ENCODE peak calls at places on chromosome 17, in five cellular contexts. One of them, this sample, is unnamed.

GRCh38 chr17:37384560-37385160 is 8.9 kb downstream of the C17orf78 start:
- DNase-seq in body of pancreas: no peak
- DNase-seq in tibial nerve: no peak
- DNase-seq in A549: no peak
- DNase-seq in Peyer's patch: no peak
- DNase-seq in this sample: no peak

GRCh38 chr17:71033336-71033735 is 864.0 kb downstream of the KCNJ2 start:
- DNase-seq in body of pancreas: no peak
- DNase-seq in tibial nerve: no peak
- DNase-seq in A549: no peak
- DNase-seq in Peyer's patch: no peak
- DNase-seq in this sample: no peak

GRCh38 chr17:14780116-14780515 is 479.2 kb downstream of the HS3ST3B1 start:
- DNase-seq in body of pancreas: no peak
- DNase-seq in tibial nerve: no peak
- DNase-seq in A549: no peak
- DNase-seq in Peyer's patch: no peak
- DNase-seq in this sample: no peak

GRCh38 chr17:2230877-2231276 is 72.7 kb downstream of the SMG6 start:
- DNase-seq in body of pancreas: no peak
- DNase-seq in tibial nerve: no peak
- DNase-seq in A549: no peak
- DNase-seq in Peyer's patch: no peak
- DNase-seq in this sample: no peak

GRCh38 chr17:66467766-66468165 is 165.4 kb downstream of the PRKCA start:
- DNase-seq in body of pancreas: no peak
- DNase-seq in tibial nerve: no peak
- DNase-seq in A549: no peak
- DNase-seq in Peyer's patch: no peak
- DNase-seq in this sample: no peak

GRCh38 chr17:82237746-82238561 is 9.1 kb downstream of the SLC16A3 start:
- DNase-seq in body of pancreas: no peak
- DNase-seq in tibial nerve: no peak
- DNase-seq in A549: no peak
- DNase-seq in Peyer's patch: no peak
- DNase-seq in this sample: no peak

GRCh38 chr17:46782250-46782953 is 36.1 kb downstream of the WNT3 start:
- DNase-seq in body of pancreas: peak
- DNase-seq in tibial nerve: no peak
- DNase-seq in A549: peak
- DNase-seq in Peyer's patch: peak
- DNase-seq in this sample: no peak

GRCh38 chr17:352421-353212 is at the start of gene RPH3AL:
- DNase-seq in body of pancreas: peak
- DNase-seq in tibial nerve: no peak
- DNase-seq in A549: peak
- DNase-seq in Peyer's patch: peak
- DNase-seq in this sample: peak

GRCh38 chr17:546456-546855 is 168.2 kb downstream of the VPS53 start:
- DNase-seq in body of pancreas: no peak
- DNase-seq in tibial nerve: no peak
- DNase-seq in A549: no peak
- DNase-seq in Peyer's patch: no peak
- DNase-seq in this sample: no peak

GRCh38 chr17:66865151-66865550 is 30.2 kb downstream of the CACNG5 start:
- DNase-seq in body of pancreas: no peak
- DNase-seq in tibial nerve: no peak
- DNase-seq in A549: no peak
- DNase-seq in Peyer's patch: no peak
- DNase-seq in this sample: no peak

GRCh38 chr17:4625181-4625601 is 16.3 kb downstream of the ALOX15 start:
- DNase-seq in body of pancreas: no peak
- DNase-seq in tibial nerve: no peak
- DNase-seq in A549: no peak
- DNase-seq in Peyer's patch: no peak
- DNase-seq in this sample: peak

GRCh38 chr17:55873017-55873758 is 122.3 kb downstream of the PCTP start:
- DNase-seq in body of pancreas: no peak
- DNase-seq in tibial nerve: no peak
- DNase-seq in A549: no peak
- DNase-seq in Peyer's patch: no peak
- DNase-seq in this sample: no peak

GRCh38 chr17:13120864-13121263 is 103.0 kb upstream of the ELAC2 start:
- DNase-seq in body of pancreas: no peak
- DNase-seq in tibial nerve: no peak
- DNase-seq in A549: no peak
- DNase-seq in Peyer's patch: no peak
- DNase-seq in this sample: no peak

GRCh38 chr17:73749337-73749807 is 105.1 kb upstream of the SDK2 start:
- DNase-seq in body of pancreas: no peak
- DNase-seq in tibial nerve: no peak
- DNase-seq in A549: no peak
- DNase-seq in Peyer's patch: no peak
- DNase-seq in this sample: no peak

GRCh38 chr17:82930924-82931695 is 91.3 kb upstream of the ZNF750 start:
- DNase-seq in body of pancreas: no peak
- DNase-seq in tibial nerve: no peak
- DNase-seq in A549: no peak
- DNase-seq in Peyer's patch: peak
- DNase-seq in this sample: no peak

GRCh38 chr17:74815671-74816370 is 39.7 kb upstream of the NAT9 start:
- DNase-seq in body of pancreas: no peak
- DNase-seq in tibial nerve: no peak
- DNase-seq in A549: no peak
- DNase-seq in Peyer's patch: no peak
- DNase-seq in this sample: no peak

GRCh38 chr17:27417596-27418365 is 38.5 kb upstream of the KSR1 start:
- DNase-seq in body of pancreas: no peak
- DNase-seq in tibial nerve: no peak
- DNase-seq in A549: no peak
- DNase-seq in Peyer's patch: no peak
- DNase-seq in this sample: no peak

GRCh38 chr17:66221755-66222530 is 7.3 kb downstream of the APOH start:
- DNase-seq in body of pancreas: no peak
- DNase-seq in tibial nerve: no peak
- DNase-seq in A549: no peak
- DNase-seq in Peyer's patch: no peak
- DNase-seq in this sample: no peak

GRCh38 chr17:48611681-48612455 is 1.1 kb upstream of the HOXB7 start:
- DNase-seq in body of pancreas: no peak
- DNase-seq in tibial nerve: no peak
- DNase-seq in A549: peak
- DNase-seq in Peyer's patch: no peak
- DNase-seq in this sample: no peak

GRCh38 chr17:29709861-29710849 is 87.4 kb upstream of the CORO6 start:
- DNase-seq in body of pancreas: no peak
- DNase-seq in tibial nerve: no peak
- DNase-seq in A549: no peak
- DNase-seq in Peyer's patch: no peak
- DNase-seq in this sample: no peak

GRCh38 chr17:29588561-29589411 is 662 bp downstream of the GIT1 start:
- DNase-seq in body of pancreas: peak
- DNase-seq in tibial nerve: no peak
- DNase-seq in A549: peak
- DNase-seq in Peyer's patch: peak
- DNase-seq in this sample: no peak

GRCh38 chr17:66378296-66378695 is 75.9 kb downstream of the PRKCA start:
- DNase-seq in body of pancreas: no peak
- DNase-seq in tibial nerve: no peak
- DNase-seq in A549: no peak
- DNase-seq in Peyer's patch: no peak
- DNase-seq in this sample: no peak

GRCh38 chr17:11816409-11816808 is 180.9 kb downstream of the ZNF18 start:
- DNase-seq in body of pancreas: no peak
- DNase-seq in tibial nerve: no peak
- DNase-seq in A549: no peak
- DNase-seq in Peyer's patch: no peak
- DNase-seq in this sample: no peak

GRCh38 chr17:57356722-57357391 is 100.5 kb downstream of the MSI2 start:
- DNase-seq in body of pancreas: no peak
- DNase-seq in tibial nerve: no peak
- DNase-seq in A549: no peak
- DNase-seq in Peyer's patch: peak
- DNase-seq in this sample: no peak

GRCh38 chr17:73516356-73516755 is 127.9 kb downstream of the SDK2 start:
- DNase-seq in body of pancreas: no peak
- DNase-seq in tibial nerve: no peak
- DNase-seq in A549: no peak
- DNase-seq in Peyer's patch: no peak
- DNase-seq in this sample: no peak

GRCh38 chr17:31825961-31826691 is 32.9 kb downstream of the COPRS start:
- DNase-seq in body of pancreas: peak
- DNase-seq in tibial nerve: no peak
- DNase-seq in A549: no peak
- DNase-seq in Peyer's patch: peak
- DNase-seq in this sample: peak

GRCh38 chr17:66488874-66489273 is 186.5 kb downstream of the PRKCA start:
- DNase-seq in body of pancreas: no peak
- DNase-seq in tibial nerve: no peak
- DNase-seq in A549: no peak
- DNase-seq in Peyer's patch: no peak
- DNase-seq in this sample: no peak

DNA sequence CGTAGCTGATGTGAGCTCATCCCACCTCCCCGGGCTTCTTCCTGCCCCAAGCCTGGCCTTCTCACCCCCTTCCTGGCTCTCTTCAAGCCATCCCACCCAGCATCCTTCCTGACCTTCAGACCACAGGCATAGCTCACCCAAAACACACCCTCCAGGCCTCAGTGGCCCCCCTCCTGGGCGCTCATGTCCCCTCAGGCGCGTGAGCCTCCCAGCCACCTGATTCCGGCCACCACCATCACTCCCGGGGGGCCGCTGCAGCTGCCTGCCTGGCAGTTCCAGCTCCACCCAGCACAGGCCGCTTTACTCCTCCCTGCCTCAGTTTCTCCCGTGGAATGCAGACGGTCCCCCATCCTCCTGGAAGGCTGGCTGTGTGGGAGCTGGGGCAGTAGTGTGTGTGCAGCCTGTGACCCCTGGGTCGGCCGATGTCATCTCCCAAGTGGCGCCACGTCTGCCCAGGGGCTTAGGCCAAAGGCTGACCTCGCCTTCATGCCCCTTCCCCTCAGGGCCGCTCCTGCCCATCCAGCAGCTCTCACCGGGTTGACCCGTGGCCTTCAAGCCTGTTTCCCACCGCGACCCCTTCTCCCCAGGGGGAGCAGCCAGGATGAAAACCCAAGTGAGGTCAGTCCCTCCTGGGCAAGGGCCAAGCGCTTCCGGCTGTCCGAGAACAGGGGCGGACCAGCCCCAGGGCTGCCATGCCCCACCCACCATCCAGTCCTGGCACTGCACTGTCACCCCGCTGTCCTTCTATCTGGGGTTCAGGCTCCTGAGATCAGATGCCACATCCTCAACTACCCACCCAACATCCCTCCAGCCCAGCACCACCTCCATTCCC is 11.9 kb upstream of the CHMP6 start:
- DNase-seq in body of pancreas: no peak
- DNase-seq in tibial nerve: no peak
- DNase-seq in A549: no peak
- DNase-seq in Peyer's patch: no peak
- DNase-seq in this sample: no peak
- H3K27ac ChIP-seq in body of pancreas: no peak
- H3K27ac ChIP-seq in tibial nerve: no peak
- H3K27ac ChIP-seq in A549: no peak
- H3K27ac ChIP-seq in Peyer's patch: no peak
- H3K27ac ChIP-seq in this sample: no peak

GRCh38 chr17:78883533-78884131 is 19.4 kb downstream of the CEP295NL start:
- DNase-seq in body of pancreas: peak
- DNase-seq in tibial nerve: peak
- DNase-seq in A549: peak
- DNase-seq in Peyer's patch: peak
- DNase-seq in this sample: peak
- TF ChIP-seq POLR2A in body of pancreas: no peak
- TF ChIP-seq POLR2A in tibial nerve: peak
- TF ChIP-seq POLR2A in A549: no peak
- TF ChIP-seq POLR2A in Peyer's patch: no peak
- TF ChIP-seq POLR2A in this sample: peak

GRCh38 chr17:8056976-8057625 is 18.2 kb downstream of the ALOX15B start:
- DNase-seq in body of pancreas: no peak
- DNase-seq in tibial nerve: no peak
- DNase-seq in A549: no peak
- DNase-seq in Peyer's patch: no peak
- DNase-seq in this sample: no peak
- H3K4me3 ChIP-seq in body of pancreas: no peak
- H3K4me3 ChIP-seq in tibial nerve: no peak
- H3K4me3 ChIP-seq in A549: no peak
- H3K4me3 ChIP-seq in Peyer's patch: no peak
- H3K4me3 ChIP-seq in this sample: no peak

GRCh38 chr17:79026345-79027273 is 2.6 kb downstream of the C1QTNF1 start:
- DNase-seq in body of pancreas: no peak
- DNase-seq in tibial nerve: no peak
- DNase-seq in A549: peak
- DNase-seq in Peyer's patch: peak
- DNase-seq in this sample: no peak
- H3K27ac ChIP-seq in body of pancreas: peak
- H3K27ac ChIP-seq in tibial nerve: peak
- H3K27ac ChIP-seq in A549: peak
- H3K27ac ChIP-seq in Peyer's patch: peak
- H3K27ac ChIP-seq in this sample: peak

DNA sequence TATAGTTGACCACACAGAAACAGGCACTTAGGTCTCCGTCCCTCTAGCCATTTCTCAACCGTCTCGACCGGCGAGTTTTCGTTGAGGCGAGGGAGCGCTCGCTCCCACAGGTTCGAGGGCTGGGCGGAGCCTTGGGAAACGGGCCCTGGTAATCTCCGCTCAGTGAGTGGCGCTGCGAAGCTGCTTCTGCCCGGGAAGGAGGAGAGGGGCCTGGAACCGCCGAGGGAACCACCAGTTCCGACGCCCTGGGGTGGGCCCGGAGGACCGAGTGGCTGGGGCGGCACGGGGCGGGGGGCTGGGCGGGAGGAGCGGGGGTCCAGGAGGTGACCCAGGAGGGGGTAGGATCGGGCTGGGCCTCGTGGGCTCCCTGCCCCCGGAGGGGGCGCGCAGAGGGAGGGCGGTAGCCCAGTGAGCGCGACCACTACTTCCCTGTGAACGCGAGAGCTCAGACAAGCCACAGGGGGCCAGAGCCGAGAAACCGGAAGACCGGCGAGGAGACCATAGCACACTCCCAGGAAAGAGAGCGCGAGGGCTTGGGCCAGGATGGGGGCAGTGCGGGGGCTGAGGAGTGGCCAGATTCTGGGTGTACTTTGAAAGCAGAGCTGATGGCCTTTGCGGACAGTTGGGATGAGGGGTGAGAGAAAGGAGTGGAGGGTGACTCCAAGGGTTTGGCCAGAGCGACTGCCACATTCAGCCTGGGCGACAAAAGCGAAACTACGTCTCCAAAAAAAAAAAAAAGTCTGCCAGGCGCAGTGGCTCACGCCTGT is 29.9 kb upstream of the ARL4D start:
- DNase-seq in body of pancreas: peak
- DNase-seq in tibial nerve: peak
- DNase-seq in A549: peak
- DNase-seq in Peyer's patch: peak
- DNase-seq in this sample: peak
- TF ChIP-seq POLR2A in body of pancreas: peak
- TF ChIP-seq POLR2A in tibial nerve: peak
- TF ChIP-seq POLR2A in A549: peak
- TF ChIP-seq POLR2A in Peyer's patch: peak
- TF ChIP-seq POLR2A in this sample: peak

GRCh38 chr17:76549215-76549518 is 9.3 kb downstream of the PRCD start:
- DNase-seq in body of pancreas: no peak
- DNase-seq in tibial nerve: no peak
- DNase-seq in A549: no peak
- DNase-seq in Peyer's patch: no peak
- DNase-seq in this sample: no peak
- H3K4me3 ChIP-seq in body of pancreas: no peak
- H3K4me3 ChIP-seq in tibial nerve: no peak
- H3K4me3 ChIP-seq in A549: no peak
- H3K4me3 ChIP-seq in Peyer's patch: no peak
- H3K4me3 ChIP-seq in this sample: no peak